ENCODE peak calls at places on chromosomes 2 and 18, in four cellular contexts. F is HepG2, A is GM12878, C is HEK293T. R is an unnamed sample.

GRCh38 chr2:217742276-217742675 is 260.5 kb downstream of the TNS1 start:
- DNase-seq in C (no peak), F (no peak), A (no peak), R (no peak)

GRCh38 chr2:238603596-238603995 is 176.9 kb downstream of the ASB1 start:
- DNase-seq in F (no peak), C (no peak), A (no peak), R (no peak)

GRCh38 chr2:127567351-127567854 is 31.9 kb downstream of the MYO7B start:
- DNase-seq in A (no peak), F (no peak), C (no peak), R (no peak)

GRCh38 chr18:11654736-11655604 is 34.1 kb upstream of the GNAL start:
- DNase-seq in C (peak), A (no peak), F (no peak), R (peak)

GRCh38 chr2:98952971-98953370 is 16.9 kb upstream of the CRACDL start:
- DNase-seq in C (no peak), A (no peak), F (no peak), R (no peak)

GRCh38 chr2:72757177-72757775 is 68.6 kb downstream of the EXOC6B start:
- DNase-seq in F (peak), A (no peak), C (no peak), R (peak)

GRCh38 chr2:109185338-109185737 is 56.3 kb downstream of the SH3RF3 start:
- DNase-seq in F (no peak), C (no peak), A (no peak), R (no peak)

GRCh38 chr2:190535586-190535985 is 1.1 kb upstream of the NEMP2 start:
- DNase-seq in C (no peak), F (no peak), A (no peak), R (no peak)

GRCh38 chr2:9170458-9171130 is 36.0 kb upstream of the ASAP2 start:
- DNase-seq in C (no peak), F (no peak), A (no peak), R (no peak)

GRCh38 chr2:225041871-225042799 is at the start of gene DOCK10:
- DNase-seq in F (no peak), A (no peak), C (peak), R (no peak)

GRCh38 chr2:226086190-226086589 is 686.7 kb downstream of the NYAP2 start:
- DNase-seq in F (no peak), A (no peak), C (no peak), R (no peak)

GRCh38 chr2:179253226-179253625 is 11.4 kb downstream of the SESTD1 start:
- DNase-seq in C (no peak), A (no peak), F (no peak), R (no peak)

GRCh38 chr2:152354909-152355308 is 19.9 kb downstream of the FMNL2 start:
- DNase-seq in F (no peak), C (no peak), A (no peak), R (no peak)

GRCh38 chr2:144950874-144951560 is 431.1 kb upstream of the ZEB2 start:
- DNase-seq in C (no peak), A (no peak), F (no peak), R (no peak)

GRCh38 chr2:71988170-71988569 is 159.5 kb downstream of the CYP26B1 start:
- DNase-seq in A (no peak), C (no peak), F (no peak), R (no peak)

GRCh38 chr18:24602156-24602555 is 141.7 kb downstream of the HRH4 start:
- DNase-seq in A (no peak), C (no peak), F (no peak), R (no peak)

GRCh38 chr18:37385846-37386435 is 179.7 kb downstream of the CELF4 start:
- DNase-seq in A (no peak), C (peak), F (peak), R (peak)

GRCh38 chr2:210128961-210129360 is 42.2 kb downstream of the KANSL1L start:
- DNase-seq in C (no peak), F (peak), A (no peak), R (no peak)

GRCh38 chr18:58026857-58027256 is 17.2 kb upstream of the NEDD4L start:
- DNase-seq in A (no peak), C (no peak), F (no peak), R (no peak)

GRCh38 chr2:28606986-28607441 is 111.2 kb downstream of the PLB1 start:
- DNase-seq in A (no peak), C (no peak), F (no peak), R (peak)

GRCh38 chr18:58953627-58954026 is 89.0 kb downstream of the ZNF532 start:
- DNase-seq in A (no peak), C (no peak), F (peak), R (no peak)

GRCh38 chr2:187869195-187869594 is 315.0 kb upstream of the TFPI start:
- DNase-seq in F (no peak), C (no peak), A (no peak), R (no peak)

GRCh38 chr2:3214065-3214464 is 163.6 kb downstream of the EIPR1 start:
- DNase-seq in A (no peak), C (no peak), F (no peak), R (no peak)

GRCh38 chr2:3216841-3217495 is 160.7 kb downstream of the EIPR1 start:
- DNase-seq in C (no peak), F (no peak), A (no peak), R (no peak)

GRCh38 chr2:3214827-3215404 is 162.7 kb downstream of the EIPR1 start:
- DNase-seq in A (no peak), F (no peak), C (no peak), R (no peak)

GRCh38 chr2:3219536-3219935 is 158.1 kb downstream of the EIPR1 start:
- DNase-seq in F (no peak), A (no peak), C (no peak), R (no peak)

GRCh38 chr2:3217646-3218045 is 160.0 kb downstream of the EIPR1 start:
- DNase-seq in A (no peak), F (no peak), C (no peak), R (no peak)
- TF ChIP-seq TARDBP in A (no peak), F (no peak), C (no peak), R (no peak)

GRCh38 chr2:36574560-36574959 is 23.4 kb downstream of the FEZ2 start:
- DNase-seq in A (no peak), C (no peak), F (no peak), R (no peak)

GRCh38 chr2:36570416-36570815 is 27.6 kb downstream of the FEZ2 start:
- DNase-seq in A (no peak), C (no peak), F (no peak), R (no peak)

GRCh38 chr2:36573165-36573564 is 24.8 kb downstream of the FEZ2 start:
- DNase-seq in F (no peak), C (no peak), A (no peak), R (no peak)

GRCh38 chr2:36572054-36572751 is 25.8 kb downstream of the FEZ2 start:
- DNase-seq in C (no peak), A (no peak), F (no peak), R (no peak)

DNA sequence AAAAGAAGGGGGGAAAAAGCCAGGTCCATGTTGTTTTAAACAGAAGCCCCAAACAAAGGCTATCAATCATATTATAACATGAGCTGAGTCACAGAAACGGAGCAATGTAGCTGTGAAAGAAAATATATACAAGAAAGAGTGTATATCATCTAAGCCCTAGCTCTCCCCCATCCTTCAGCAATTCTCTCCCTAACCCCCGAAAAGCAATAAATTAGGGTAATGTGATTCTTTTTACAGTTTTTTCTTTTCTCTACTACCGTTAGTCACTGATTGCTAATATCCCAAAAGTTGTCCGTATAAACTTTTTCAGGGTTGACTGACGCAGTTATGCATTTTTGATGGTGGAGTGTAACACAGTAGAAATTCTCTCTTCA is 25.2 kb downstream of the FEZ2 start:
- DNase-seq in A (no peak), C (no peak), F (no peak), R (no peak)
- TF ChIP-seq TARDBP in A (no peak), C (no peak), F (no peak), R (no peak)

DNA sequence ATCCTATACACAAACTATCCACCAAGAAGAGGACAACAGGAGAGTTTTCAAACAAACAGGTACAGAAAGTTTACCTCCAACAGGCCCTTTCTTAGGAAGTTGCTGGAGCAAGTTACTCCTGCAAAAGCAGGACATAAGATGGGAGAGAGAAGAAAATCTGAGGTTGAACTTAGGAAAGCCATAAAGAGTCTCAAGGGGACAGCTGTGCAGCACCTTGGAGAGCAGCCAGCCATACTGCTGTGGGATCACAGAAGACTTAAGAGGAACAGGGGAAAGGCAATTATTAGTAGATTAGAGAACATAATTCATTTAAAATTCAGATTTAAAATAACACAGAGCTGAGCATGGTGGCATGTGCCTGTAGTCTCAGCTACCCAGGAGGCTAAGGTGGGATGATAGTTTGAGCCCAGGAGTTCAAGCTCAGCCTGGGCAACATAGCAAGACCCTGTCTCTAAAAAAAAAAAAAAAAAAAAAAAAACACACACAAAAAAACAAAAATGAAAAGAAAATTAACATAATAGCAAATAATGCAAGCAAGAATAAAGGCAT is 148.1 kb upstream of the SIX3 start:
- DNase-seq in F (no peak), C (no peak), A (no peak), R (no peak)
- TF ChIP-seq TARDBP in F (no peak), C (no peak), A (no peak), R (no peak)

GRCh38 chr2:65053199-65053598 is 3.0 kb upstream of the CEP68 start:
- DNase-seq in C (no peak), F (no peak), A (peak), R (no peak)

GRCh38 chr2:65049010-65049639 is 7.1 kb upstream of the CEP68 start:
- DNase-seq in C (no peak), A (no peak), F (no peak), R (no peak)

GRCh38 chr2:65054749-65055426 is 1.3 kb upstream of the CEP68 start:
- DNase-seq in C (no peak), A (no peak), F (peak), R (no peak)

GRCh38 chr2:65046633-65047407 is 9.4 kb upstream of the CEP68 start:
- DNase-seq in F (no peak), C (no peak), A (no peak), R (no peak)

DNA sequence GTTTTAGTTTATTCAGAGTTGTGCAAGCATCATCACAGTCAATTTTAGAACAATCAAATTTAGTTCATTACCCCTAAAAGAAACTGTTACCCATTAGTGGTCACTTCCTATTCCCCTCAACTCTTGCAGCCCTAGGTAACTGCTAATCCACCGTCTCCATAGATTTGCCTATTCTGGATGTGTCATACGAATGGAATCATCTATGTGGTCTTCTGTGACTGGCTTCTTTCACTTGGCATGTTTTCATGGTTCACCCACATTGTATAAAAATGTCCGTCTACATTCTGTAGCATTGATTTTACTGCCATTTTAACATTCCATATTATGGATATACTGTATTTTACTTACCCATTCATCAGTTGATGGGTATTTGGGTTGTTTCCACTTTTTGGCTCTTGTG is 5.3 kb upstream of the CEP68 start:
- DNase-seq in F (no peak), A (no peak), C (no peak), R (no peak)
- TF ChIP-seq TARDBP in F (no peak), A (no peak), C (no peak), R (no peak)

GRCh38 chr2:104976603-104977120 is 61.2 kb upstream of the MRPS9 start:
- DNase-seq in A (peak), C (peak), F (peak), R (peak)
- TF ChIP-seq TARDBP in A (no peak), C (no peak), F (no peak), R (no peak)

DNA sequence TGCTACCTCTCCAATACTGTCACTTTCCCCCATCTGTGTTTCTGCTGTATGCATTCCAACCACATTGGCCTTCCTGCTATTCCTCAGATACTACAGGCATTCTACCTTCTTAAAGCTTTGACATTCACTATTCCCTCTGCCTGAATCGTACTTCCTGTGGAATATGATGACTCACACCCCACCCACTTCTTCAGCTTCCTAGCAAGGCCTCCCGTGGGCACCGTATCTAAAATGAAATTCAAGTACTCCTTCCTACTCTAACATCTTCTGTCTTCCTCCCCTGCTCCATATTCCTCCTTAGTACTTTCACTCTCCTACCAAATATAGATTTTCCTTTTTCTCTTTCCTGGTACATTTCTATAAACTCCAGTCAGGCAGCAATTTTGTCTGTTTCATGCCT is 710.4 kb downstream of the RNF144A start:
- DNase-seq in C (no peak), A (no peak), F (no peak), R (no peak)
- TF ChIP-seq TARDBP in C (no peak), A (no peak), F (no peak), R (no peak)

GRCh38 chr18:6943143-6943542 is 174.5 kb downstream of the LAMA1 start:
- DNase-seq in A (no peak), F (no peak), C (no peak), R (no peak)
- TF ChIP-seq TARDBP in A (no peak), F (no peak), C (no peak), R (no peak)

GRCh38 chr2:33409417-33409955 is 67.0 kb upstream of the RASGRP3 start:
- DNase-seq in C (no peak), F (no peak), A (no peak), R (no peak)

GRCh38 chr2:33417093-33417492 is 59.4 kb upstream of the RASGRP3 start:
- DNase-seq in F (no peak), C (no peak), A (no peak), R (no peak)

GRCh38 chr2:33408109-33408508 is 68.3 kb upstream of the RASGRP3 start:
- DNase-seq in A (no peak), F (no peak), C (no peak), R (no peak)

GRCh38 chr2:33411765-33412164 is 64.7 kb upstream of the RASGRP3 start:
- DNase-seq in A (no peak), C (peak), F (peak), R (no peak)

DNA sequence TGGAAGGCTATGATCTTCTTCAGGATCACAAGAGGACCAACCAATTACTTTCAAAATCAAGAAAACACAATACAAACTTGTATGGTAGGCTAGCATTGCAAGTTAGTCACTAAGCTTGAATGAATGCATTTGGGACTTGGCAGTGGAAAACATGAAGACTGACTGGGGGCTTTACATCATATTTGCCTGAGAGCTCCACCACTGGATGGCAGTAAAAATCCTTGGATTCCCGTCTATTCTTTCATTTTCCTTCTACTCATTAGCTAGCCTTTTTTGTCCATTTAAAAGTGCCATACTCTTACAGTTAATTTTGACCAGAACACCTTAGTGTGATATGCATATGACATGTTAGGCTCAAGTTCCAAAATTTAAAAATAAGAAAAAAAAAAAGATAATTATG is 63.5 kb upstream of the RASGRP3 start:
- DNase-seq in C (peak), F (peak), A (no peak), R (no peak)
- TF ChIP-seq TARDBP in C (no peak), F (no peak), A (no peak), R (no peak)

GRCh38 chr2:43745457-43745856 is 28.4 kb upstream of the DYNC2LI1 start:
- DNase-seq in A (no peak), F (peak), C (no peak), R (no peak)

GRCh38 chr2:43751476-43751875 is 22.4 kb upstream of the DYNC2LI1 start:
- DNase-seq in F (no peak), C (no peak), A (no peak), R (no peak)

GRCh38 chr2:43749583-43749982 is 24.3 kb upstream of the DYNC2LI1 start:
- DNase-seq in A (no peak), C (no peak), F (no peak), R (no peak)

GRCh38 chr2:43743706-43744105 is 30.1 kb upstream of the DYNC2LI1 start:
- DNase-seq in A (no peak), C (no peak), F (no peak), R (no peak)

GRCh38 chr2:43748333-43748732 is 25.5 kb upstream of the DYNC2LI1 start:
- DNase-seq in F (no peak), A (no peak), C (no peak), R (no peak)
- TF ChIP-seq TARDBP in F (no peak), A (no peak), C (no peak), R (no peak)

R was measured in K562.